ENCODE peak calls at places on chromosome 20, in five cellular contexts. C is left lung, L is nephron progenitor cell, P is OCI-LY7, H is brain microvascular endothelial cell. G is an unnamed sample.

GRCh38 chr20:44018684-44019637 is 104.3 kb downstream of the TOX2 start:
- DNase-seq in C (no peak), L (no peak), P (no peak), H (no peak), G (no peak)

GRCh38 chr20:20203784-20204183 is 151.5 kb downstream of the CFAP61 start:
- DNase-seq in C (no peak), L (no peak), P (no peak), H (no peak), G (no peak)

GRCh38 chr20:42530855-42531674 is 658.6 kb downstream of the PTPRT start:
- DNase-seq in C (no peak), L (peak; percentile 15), P (peak; percentile 40), H (no peak), G (no peak)

GRCh38 chr20:19269737-19270325 is 57.4 kb downstream of the SLC24A3 start:
- DNase-seq in C (no peak), L (no peak), P (no peak), H (peak; percentile 11), G (no peak)

GRCh38 chr20:55888655-55889054 is 116.7 kb downstream of the CBLN4 start:
- DNase-seq in C (no peak), L (no peak), P (peak; percentile 1), H (no peak), G (no peak)

GRCh38 chr20:9022361-9022760 is 46.5 kb upstream of the PLCB4 start:
- DNase-seq in C (no peak), L (no peak), P (no peak), H (no peak), G (no peak)

GRCh38 chr20:54134445-54135220 is 39.2 kb downstream of the CYP24A1 start:
- DNase-seq in C (no peak), L (no peak), P (no peak), H (peak; percentile 90), G (no peak)

GRCh38 chr20:25738198-25738597 is 41.5 kb upstream of the ZNF337 start:
- DNase-seq in C (no peak), L (no peak), P (no peak), H (peak; percentile 19), G (no peak)

GRCh38 chr20:15320941-15321340 is 983.5 kb upstream of the FLRT3 start:
- DNase-seq in C (no peak), L (no peak), P (no peak), H (no peak), G (no peak)

GRCh38 chr20:21265457-21266190 is 37.5 kb upstream of the XRN2 start:
- DNase-seq in C (no peak), L (no peak), P (no peak), H (no peak), G (no peak)

GRCh38 chr20:50516180-50516934 is 6.2 kb downstream of the PTPN1 start:
- DNase-seq in C (no peak), L (no peak), P (peak; percentile 69), H (no peak), G (no peak)

GRCh38 chr20:30912006-30912660 is 345.3 kb upstream of the DEFB115 start:
- DNase-seq in C (peak; percentile 31), L (no peak), P (no peak), H (no peak), G (no peak)

GRCh38 chr20:48741669-48742068 is 86.1 kb downstream of the PREX1 start:
- DNase-seq in C (no peak), L (no peak), P (no peak), H (no peak), G (no peak)

GRCh38 chr20:59004763-59005522 is 2.1 kb downstream of the CTSZ start:
- DNase-seq in C (peak; percentile 92), L (no peak), P (peak; percentile 86), H (no peak), G (no peak)

GRCh38 chr20:44810061-44810390 is 320 bp downstream of the RIMS4 start:
- DNase-seq in C (no peak), L (no peak), P (no peak), H (no peak), G (no peak)

GRCh38 chr20:53561505-53561904 is 32.1 kb downstream of the ZNF217 start:
- DNase-seq in C (no peak), L (no peak), P (no peak), H (no peak), G (no peak)

GRCh38 chr20:50120935-50121693 is 8.2 kb upstream of the UBE2V1 start:
- DNase-seq in C (no peak), L (peak; percentile 29), P (peak; percentile 54), H (no peak), G (no peak)

GRCh38 chr20:33411711-33412483 is 10.6 kb upstream of the CDK5RAP1 start:
- DNase-seq in C (no peak), L (no peak), P (no peak), H (no peak), G (no peak)

GRCh38 chr20:37567671-37568588 is 40.3 kb upstream of the BLCAP start:
- DNase-seq in C (no peak), L (peak; percentile 41), P (no peak), H (no peak), G (no peak)

GRCh38 chr20:33031531-33031930 is at the start of gene BPIFB6:
- DNase-seq in C (no peak), L (no peak), P (no peak), H (no peak), G (no peak)

GRCh38 chr20:32155017-32155965 is 45.8 kb downstream of the TM9SF4 start:
- DNase-seq in C (peak; percentile 95), L (peak; percentile 59), P (peak; percentile 57), H (peak; percentile 72), G (peak; percentile 57)

GRCh38 chr20:44407402-44408184 is 52.1 kb downstream of the HNF4A start:
- DNase-seq in C (no peak), L (no peak), P (no peak), H (peak; percentile 54), G (no peak)

GRCh38 chr20:62608218-62608565 is 34.1 kb upstream of the SLCO4A1 start:
- DNase-seq in C (peak; percentile 51), L (no peak), P (no peak), H (no peak), G (no peak)

GRCh38 chr20:45456632-45457031 is 12.9 kb upstream of the WFDC2 start:
- DNase-seq in C (no peak), L (peak; percentile 22), P (peak; percentile 47), H (no peak), G (no peak)

GRCh38 chr20:45049904-45050471 is 50.9 kb downstream of the KCNS1 start:
- DNase-seq in C (no peak), L (no peak), P (peak; percentile 50), H (no peak), G (no peak)

GRCh38 chr20:22836211-22836610 is 198.9 kb upstream of the SSTR4 start:
- DNase-seq in C (no peak), L (no peak), P (no peak), H (no peak), G (no peak)

GRCh38 chr20:62611794-62612193 is 30.5 kb upstream of the SLCO4A1 start:
- DNase-seq in C (peak; percentile 44), L (no peak), P (no peak), H (no peak), G (no peak)

GRCh38 chr20:14700641-14700965 is 363.2 kb upstream of the FLRT3 start:
- DNase-seq in C (no peak), L (no peak), P (no peak), H (no peak), G (no peak)

GRCh38 chr20:61320617-61321200 is 68.6 kb downstream of the CDH4 start:
- DNase-seq in C (no peak), L (no peak), P (no peak), H (no peak), G (no peak)

GRCh38 chr20:57849126-57849867 is 139.5 kb upstream of the PMEPA1 start:
- DNase-seq in C (peak; percentile 39), L (no peak), P (no peak), H (no peak), G (no peak)
- TF ChIP-seq CTCF in C (no peak), L (no peak), P (no peak), H (no peak), G (no peak)

GRCh38 chr20:34751453-34751852 is 47.3 kb downstream of the TP53INP2 start:
- DNase-seq in C (no peak), L (no peak), P (no peak), H (no peak), G (no peak)

GRCh38 chr20:34755367-34755766 is 51.2 kb downstream of the TP53INP2 start:
- DNase-seq in C (no peak), L (no peak), P (no peak), H (no peak), G (no peak)

GRCh38 chr20:34750484-34750883 is 46.3 kb downstream of the TP53INP2 start:
- DNase-seq in C (no peak), L (no peak), P (no peak), H (no peak), G (no peak)

GRCh38 chr20:34754611-34755010 is 50.5 kb downstream of the TP53INP2 start:
- DNase-seq in C (no peak), L (no peak), P (no peak), H (no peak), G (no peak)

DNA sequence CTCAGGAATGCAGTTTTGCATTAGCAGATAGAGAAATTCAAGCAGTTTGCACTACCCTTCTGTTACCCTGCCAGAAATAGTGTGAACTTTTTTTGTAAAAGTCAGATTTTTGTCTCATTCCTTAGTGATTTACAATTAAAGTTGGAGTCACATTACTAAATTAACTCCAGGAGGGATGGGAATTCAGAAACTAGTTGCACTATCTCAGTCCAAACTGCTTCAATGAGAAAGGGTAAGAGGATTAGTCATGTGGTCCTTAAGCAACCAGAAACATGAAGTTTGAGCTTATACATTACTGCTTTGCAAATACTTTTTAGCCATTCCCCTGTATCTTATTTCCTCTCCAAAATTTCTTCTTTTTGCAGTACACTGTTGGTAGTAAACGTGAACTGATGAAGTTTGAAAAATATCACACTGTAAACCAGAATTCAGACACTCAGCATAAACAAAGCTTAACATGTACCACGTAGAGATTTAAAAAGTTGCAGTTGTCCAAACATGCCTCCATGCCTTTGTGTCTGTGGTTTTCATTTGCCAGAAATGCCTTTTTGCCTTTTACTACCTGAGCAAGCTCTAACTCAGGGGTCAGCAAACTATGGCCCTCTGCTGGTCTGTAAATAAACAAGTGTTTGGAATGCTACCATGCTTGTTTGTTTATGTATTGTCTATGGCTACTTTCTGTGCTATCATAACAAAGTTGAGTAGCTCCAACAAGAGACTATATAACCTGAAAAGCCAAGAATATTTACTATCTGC is 49.7 kb downstream of the TP53INP2 start:
- DNase-seq in C (no peak), L (no peak), P (no peak), H (no peak), G (no peak)
- TF ChIP-seq CTCF in C (no peak), L (no peak), P (peak; percentile 23), H (no peak), G (no peak)

GRCh38 chr20:7031222-7031621 is 263.7 kb downstream of the BMP2 start:
- DNase-seq in C (no peak), L (no peak), P (no peak), H (no peak), G (no peak)
- TF ChIP-seq CTCF in C (no peak), L (no peak), P (peak; percentile 49), H (peak; percentile 38), G (no peak)

GRCh38 chr20:10611357-10611756 is 62.4 kb downstream of the JAG1 start:
- DNase-seq in C (no peak), L (peak; percentile 49), P (peak; percentile 10), H (peak; percentile 78), G (no peak)
- TF ChIP-seq CTCF in C (no peak), L (peak; percentile 49), P (peak; percentile 38), H (peak; percentile 81), G (no peak)

G was measured in omental fat pad.